ENCODE peak calls at places on chromosome 19, in five cellular contexts. H, B, P, G and L are unnamed samples.

GRCh38 chr19:50649433-50650391 is at the start of gene C19orf81:
- DNase-seq in H (no peak), P (no peak), B (no peak), G (no peak), L (no peak)

GRCh38 chr19:39867133-39867532 is 21.0 kb upstream of the FBL start:
- DNase-seq in G (no peak), P (no peak), B (no peak), H (no peak), L (no peak)

GRCh38 chr19:6108721-6109633 is 1.3 kb downstream of the RFX2 start:
- DNase-seq in G (no peak), B (no peak), H (no peak), P (peak), L (no peak)

GRCh38 chr19:34096020-34096915 is 76.0 kb upstream of the LSM14A start:
- DNase-seq in P (no peak), G (no peak), B (peak), H (peak), L (peak)

GRCh38 chr19:41478875-41479756 is 36.2 kb downstream of the ERICH4 start:
- DNase-seq in G (no peak), H (no peak), P (no peak), B (no peak), L (no peak)

GRCh38 chr19:41192574-41193419 is at the start of gene CYP2S1:
- DNase-seq in B (no peak), H (no peak), P (no peak), G (peak), L (no peak)

GRCh38 chr19:47362321-47362720 is 13.2 kb downstream of the DHX34 start:
- DNase-seq in P (no peak), G (no peak), B (no peak), H (no peak), L (no peak)

GRCh38 chr19:15836345-15836594 is 20.8 kb upstream of the OR10H1 start:
- DNase-seq in G (no peak), H (no peak), B (no peak), P (peak), L (no peak)

GRCh38 chr19:41920878-41921277 is 7.4 kb downstream of the ERFL start:
- DNase-seq in H (no peak), B (no peak), P (no peak), G (no peak), L (no peak)

GRCh38 chr19:44647144-44647543 is 3.4 kb downstream of the PVR start:
- DNase-seq in B (no peak), H (no peak), G (no peak), P (no peak), L (no peak)

GRCh38 chr19:45902651-45903625 is 525 bp upstream of the MYPOP start:
- DNase-seq in H (peak), P (peak), G (peak), B (peak), L (peak)

GRCh38 chr19:7533281-7533819 is 2.2 kb upstream of the PNPLA6 start:
- DNase-seq in G (no peak), H (no peak), B (no peak), P (peak), L (no peak)

GRCh38 chr19:2099937-2100718 is 3.4 kb downstream of the IZUMO4 start:
- DNase-seq in B (no peak), P (no peak), H (no peak), G (no peak), L (no peak)

GRCh38 chr19:45467456-45468158 is at the start of gene FOSB:
- DNase-seq in G (peak), P (peak), H (peak), B (peak), L (peak)

GRCh38 chr19:18514800-18515682 is 6.8 kb downstream of the ELL start:
- DNase-seq in B (no peak), P (peak), G (peak), H (peak), L (no peak)

GRCh38 chr19:28537896-28538295 is 675.1 kb downstream of the UQCRFS1 start:
- DNase-seq in H (no peak), G (no peak), B (no peak), P (no peak), L (no peak)

GRCh38 chr19:28535352-28535775 is 677.6 kb downstream of the UQCRFS1 start:
- DNase-seq in H (no peak), P (no peak), B (peak), G (no peak), L (no peak)

GRCh38 chr19:28539759-28540158 is 673.2 kb downstream of the UQCRFS1 start:
- DNase-seq in G (no peak), B (no peak), P (no peak), H (no peak), L (no peak)

GRCh38 chr19:28534740-28535351 is 678.1 kb downstream of the UQCRFS1 start:
- DNase-seq in P (no peak), G (no peak), H (no peak), B (no peak), L (no peak)

GRCh38 chr19:28537079-28537478 is 675.9 kb downstream of the UQCRFS1 start:
- DNase-seq in B (no peak), G (no peak), P (no peak), H (no peak), L (no peak)
- H3K27ac ChIP-seq in B (no peak), G (no peak), P (no peak), H (no peak), L (no peak)

GRCh38 chr19:815775-816499 is 5.8 kb downstream of the PLPPR3 start:
- DNase-seq in H (no peak), B (no peak), G (no peak), P (no peak), L (no peak)

GRCh38 chr19:814108-815078 is 7.4 kb downstream of the PLPPR3 start:
- DNase-seq in G (no peak), B (no peak), P (no peak), H (no peak), L (no peak)

GRCh38 chr19:815079-815774 is 6.5 kb downstream of the PLPPR3 start:
- DNase-seq in B (no peak), G (no peak), P (no peak), H (no peak), L (no peak)

GRCh38 chr19:813359-814107 is 8.2 kb downstream of the PLPPR3 start:
- DNase-seq in P (no peak), B (no peak), H (no peak), G (no peak), L (no peak)

GRCh38 chr19:816500-816857 is 5.3 kb downstream of the PLPPR3 start:
- DNase-seq in G (no peak), B (no peak), H (no peak), P (no peak), L (no peak)
- H3K27ac ChIP-seq in G (no peak), B (no peak), H (no peak), P (no peak), L (no peak)

GRCh38 chr19:954272-954671 is 28.4 kb downstream of the ARID3A start:
- DNase-seq in G (no peak), P (no peak), B (no peak), H (no peak), L (no peak)

GRCh38 chr19:956747-957451 is 27.2 kb upstream of the WDR18 start:
- DNase-seq in G (peak), H (no peak), B (no peak), P (no peak), L (no peak)

GRCh38 chr19:953501-954271 is 27.9 kb downstream of the ARID3A start:
- DNase-seq in P (no peak), B (no peak), G (no peak), H (no peak), L (no peak)

GRCh38 chr19:954672-955494 is 29.0 kb downstream of the ARID3A start:
- DNase-seq in G (no peak), P (no peak), B (no peak), H (no peak), L (no peak)

DNA sequence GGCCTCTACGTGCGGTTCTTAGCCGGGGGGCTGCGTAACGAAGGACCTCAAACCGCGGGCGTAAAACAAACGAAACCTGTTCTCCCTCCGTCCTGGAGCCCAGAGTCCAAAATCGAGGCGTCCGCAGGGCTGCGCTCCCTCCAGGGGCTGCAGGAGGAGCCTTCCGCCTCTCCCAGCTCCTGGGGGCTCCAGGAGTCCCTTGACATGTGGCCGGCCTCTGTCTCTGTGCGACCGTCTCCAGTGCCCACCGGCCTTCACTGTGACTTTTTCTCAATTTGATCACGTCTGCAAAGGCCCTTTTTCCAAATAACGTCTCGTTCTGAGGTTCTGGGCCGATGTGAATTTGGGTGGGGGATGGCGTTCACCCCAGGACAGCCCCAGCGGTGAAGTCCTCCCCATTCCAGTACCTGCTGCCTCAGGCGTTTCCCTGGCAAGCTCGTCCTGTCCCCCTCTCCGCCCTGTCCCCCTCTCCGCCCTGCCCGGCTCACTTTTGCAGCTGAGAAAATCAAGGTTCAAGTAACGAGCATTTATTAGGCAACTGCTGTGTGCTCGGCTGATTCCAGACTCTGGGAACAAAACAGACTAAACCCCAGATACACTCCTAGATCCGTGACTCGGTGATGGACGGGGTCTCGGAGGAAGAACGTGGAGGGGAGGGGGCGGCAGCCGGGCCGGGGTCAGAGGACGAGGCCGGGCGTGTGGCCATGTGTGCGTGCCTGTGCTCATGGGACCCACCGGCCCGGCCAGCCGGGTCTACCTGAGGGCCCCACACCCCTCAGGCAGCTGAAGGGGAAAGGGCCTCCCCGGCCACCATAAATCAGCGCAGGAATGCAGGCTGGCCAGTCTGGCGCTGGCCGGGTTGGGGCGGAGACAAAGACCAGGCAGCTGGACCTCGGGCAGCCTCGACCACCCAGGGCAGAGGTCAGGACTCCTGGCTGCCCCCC is 28.1 kb upstream of the WDR18 start:
- DNase-seq in H (no peak), G (peak), B (no peak), P (no peak), L (no peak)
- H3K27ac ChIP-seq in H (no peak), G (peak), B (no peak), P (no peak), L (no peak)

GRCh38 chr19:623974-624373 is 9.4 kb downstream of the POLRMT start:
- DNase-seq in P (peak), B (no peak), H (no peak), G (no peak), L (no peak)
- H3K27ac ChIP-seq in P (peak), B (no peak), H (no peak), G (no peak), L (no peak)

GRCh38 chr19:4075373-4075772 is 8.7 kb upstream of the ZBTB7A start:
- DNase-seq in H (no peak), G (no peak), P (no peak), B (no peak), L (no peak)

GRCh38 chr19:4080473-4080872 is 13.8 kb upstream of the ZBTB7A start:
- DNase-seq in P (no peak), G (no peak), B (no peak), H (no peak), L (no peak)

GRCh38 chr19:4077011-4077382 is 10.3 kb upstream of the ZBTB7A start:
- DNase-seq in B (no peak), G (no peak), P (no peak), H (no peak), L (no peak)

GRCh38 chr19:4081441-4082129 is 14.9 kb upstream of the ZBTB7A start:
- DNase-seq in B (no peak), G (no peak), H (no peak), P (no peak), L (no peak)

GRCh38 chr19:4077800-4078683 is 11.3 kb upstream of the ZBTB7A start:
- DNase-seq in G (no peak), P (peak), B (peak), H (no peak), L (no peak)
- H3K27ac ChIP-seq in G (no peak), P (peak), B (peak), H (no peak), L (no peak)

GRCh38 chr19:10764340-10764894 is 46.5 kb downstream of the DNM2 start:
- DNase-seq in B (no peak), P (no peak), H (no peak), G (no peak), L (no peak)
- H3K27ac ChIP-seq in B (no peak), P (peak), H (no peak), G (no peak), L (no peak)